ENCODE peak calls at places on chromosomes 1 and 21, in five cellular contexts. X is dorsolateral prefrontal cortex; G is CD4-positive, alpha-beta T cell; D is BJ; O is GM12865. P is an unnamed sample.
A peak's percentile ranks its signal among the peaks of the same experiment; 100 is the strongest.

GRCh38 chr1:39900662-39901485 is 843 bp downstream of the MYCL start:
- DNase-seq in X (peak; percentile 64), G (peak; percentile 1), D (no peak), O (no peak), P (peak; percentile 51)

GRCh38 chr1:172447641-172448040 is 3.8 kb upstream of the PIGC start:
- DNase-seq in X (no peak), G (no peak), D (no peak), O (no peak), P (no peak)

GRCh38 chr1:44862829-44863406 is 19.9 kb upstream of the PTCH2 start:
- DNase-seq in X (no peak), G (no peak), D (no peak), O (no peak), P (no peak)

GRCh38 chr1:245285168-245285567 is 130.4 kb downstream of the KIF26B start:
- DNase-seq in X (no peak), G (no peak), D (no peak), O (no peak), P (no peak)

GRCh38 chr1:183484254-183484653 is 12.0 kb downstream of the SMG7 start:
- DNase-seq in X (no peak), G (no peak), D (no peak), O (no peak), P (no peak)

GRCh38 chr1:18978706-18979105 is 22.2 kb upstream of the IFFO2 start:
- DNase-seq in X (no peak), G (no peak), D (no peak), O (no peak), P (no peak)

GRCh38 chr1:7229696-7230095 is 444.4 kb downstream of the CAMTA1 start:
- DNase-seq in X (no peak), G (no peak), D (no peak), O (no peak), P (no peak)

GRCh38 chr1:24786191-24786590 is 40.9 kb downstream of the CLIC4 start:
- DNase-seq in X (no peak), G (no peak), D (no peak), O (no peak), P (no peak)

GRCh38 chr1:10398278-10398733 is 558 bp upstream of the PGD start:
- DNase-seq in X (no peak), G (no peak), D (no peak), O (no peak), P (no peak)

GRCh38 chr1:212608956-212609700 is 567 bp downstream of the ATF3 start:
- DNase-seq in X (peak; percentile 50), G (peak; percentile 21), D (no peak), O (peak; percentile 74), P (peak; percentile 38)

GRCh38 chr1:214476958-214477870 is 74.2 kb downstream of the PTPN14 start:
- DNase-seq in X (no peak), G (no peak), D (peak; percentile 55), O (no peak), P (no peak)

GRCh38 chr1:39701092-39701460 is 9.8 kb upstream of the HPCAL4 start:
- DNase-seq in X (no peak), G (no peak), D (no peak), O (no peak), P (no peak)

GRCh38 chr1:62962794-62963776 is 179.2 kb downstream of the ATG4C start:
- DNase-seq in X (no peak), G (no peak), D (no peak), O (peak; percentile 57), P (peak; percentile 4)

GRCh38 chr1:26677306-26678115 is 18.3 kb upstream of the ARID1A start:
- DNase-seq in X (peak; percentile 63), G (peak; percentile 38), D (no peak), O (peak; percentile 89), P (peak; percentile 46)

GRCh38 chr1:7470904-7471638 is 300.0 kb upstream of the VAMP3 start:
- DNase-seq in X (no peak), G (no peak), D (peak; percentile 91), O (peak; percentile 82), P (no peak)

GRCh38 chr1:3857791-3858129 is 484 bp downstream of the DFFB start:
- DNase-seq in X (no peak), G (no peak), D (no peak), O (no peak), P (peak; percentile 39)

GRCh38 chr1:87450615-87451209 is 122.0 kb downstream of the LMO4 start:
- DNase-seq in X (no peak), G (peak; percentile 24), D (no peak), O (peak; percentile 81), P (peak; percentile 16)

GRCh38 chr1:94100785-94101612 is 19.9 kb downstream of the ABCA4 start:
- DNase-seq in X (no peak), G (no peak), D (no peak), O (no peak), P (no peak)

GRCh38 chr1:218705911-218706893 is 361.1 kb downstream of the TGFB2 start:
- DNase-seq in X (no peak), G (no peak), D (peak; percentile 95), O (no peak), P (no peak)

GRCh38 chr1:206828061-206828460 is 37.4 kb upstream of the IL20 start:
- DNase-seq in X (no peak), G (no peak), D (no peak), O (no peak), P (no peak)

GRCh38 chr1:93715529-93716126 is 34.0 kb upstream of the BCAR3 start:
- DNase-seq in X (no peak), G (no peak), D (no peak), O (peak; percentile 52), P (peak; percentile 37)

GRCh38 chr1:151406176-151406575 is 6.8 kb downstream of the PSMB4 start:
- DNase-seq in X (no peak), G (no peak), D (no peak), O (no peak), P (no peak)

GRCh38 chr21:42404534-42404933 is 832 bp downstream of the UBASH3A start:
- DNase-seq in X (no peak), G (no peak), D (no peak), O (no peak), P (no peak)

GRCh38 chr1:155893389-155894142 is 17.6 kb downstream of the RIT1 start:
- DNase-seq in X (no peak), G (peak; percentile 9), D (peak; percentile 71), O (no peak), P (no peak)

GRCh38 chr1:68128157-68128556 is 77.7 kb upstream of the DIRAS3 start:
- DNase-seq in X (no peak), G (no peak), D (no peak), O (peak; percentile 39), P (peak; percentile 87)

GRCh38 chr1:214401666-214402065 is 120.7 kb downstream of the SMYD2 start:
- DNase-seq in X (no peak), G (no peak), D (no peak), O (no peak), P (no peak)

GRCh38 chr1:231419147-231419546 is 2.9 kb downstream of the EGLN1 start:
- DNase-seq in X (no peak), G (no peak), D (no peak), O (no peak), P (no peak)

GRCh38 chr21:42651515-42652401 is 1.7 kb upstream of the PDE9A start:
- DNase-seq in X (peak; percentile 36), G (no peak), D (no peak), O (no peak), P (no peak)

GRCh38 chr1:206589206-206589605 is 23.1 kb downstream of the EIF2D start:
- DNase-seq in X (no peak), G (no peak), D (peak; percentile 85), O (no peak), P (no peak)

GRCh38 chr21:37073417-37074194 is 552 bp downstream of the TTC3 start:
- DNase-seq in X (peak; percentile 89), G (peak; percentile 51), D (no peak), O (peak; percentile 71), P (peak; percentile 43)

GRCh38 chr1:43954036-43954435 is 7.3 kb downstream of the IPO13 start:
- DNase-seq in X (peak; percentile 89), G (no peak), D (no peak), O (no peak), P (no peak)